ENCODE peak calls at places on chromosomes 11 and 22, in seven cellular contexts. E, W, O, S, F, X and Q are unnamed samples.

GRCh38 chr22:37054078-37054440 is 2.5 kb downstream of the KCTD17 start:
- DNase-seq in E (peak), W (no peak), O (no peak), S (no peak), F (no peak), X (no peak), Q (no peak)

GRCh38 chr22:44944891-44945600 is 64.8 kb downstream of the PHF21B start:
- DNase-seq in E (no peak), W (no peak), O (no peak), S (peak), F (no peak), X (no peak), Q (no peak)

GRCh38 chr11:28176231-28176853 is 68.2 kb downstream of the METTL15 start:
- DNase-seq in E (no peak), W (no peak), O (peak), S (no peak), F (no peak), X (no peak), Q (no peak)

GRCh38 chr11:132653237-132653636 is 879.1 kb downstream of the OPCML start:
- DNase-seq in E (no peak), W (no peak), O (no peak), S (no peak), F (no peak), X (no peak), Q (no peak)

GRCh38 chr11:18608373-18608772 is 8.8 kb downstream of the MISFA start:
- DNase-seq in E (no peak), W (no peak), O (no peak), S (no peak), F (no peak), X (no peak), Q (no peak)

GRCh38 chr11:19658344-19658743 is 54.3 kb upstream of the NAV2 start:
- DNase-seq in E (no peak), W (no peak), O (peak), S (no peak), F (no peak), X (no peak), Q (no peak)

GRCh38 chr22:29128891-29129643 is 56.2 kb downstream of the KREMEN1 start:
- DNase-seq in E (no peak), W (no peak), O (no peak), S (no peak), F (peak), X (no peak), Q (no peak)

GRCh38 chr22:42768385-42769035 is 47.8 kb upstream of the A4GALT start:
- DNase-seq in E (no peak), W (no peak), O (no peak), S (no peak), F (no peak), X (no peak), Q (no peak)

GRCh38 chr11:1010006-1010405 is 26.5 kb downstream of the MUC6 start:
- DNase-seq in E (no peak), W (no peak), O (no peak), S (no peak), F (no peak), X (no peak), Q (no peak)

GRCh38 chr22:36344106-36344827 is 43.5 kb downstream of the MYH9 start:
- DNase-seq in E (no peak), W (no peak), O (no peak), S (no peak), F (no peak), X (peak), Q (no peak)

GRCh38 chr22:44540756-44541670 is 43.0 kb upstream of the RTL6 start:
- DNase-seq in E (no peak), W (no peak), O (no peak), S (no peak), F (no peak), X (no peak), Q (no peak)